ENCODE peak calls at places on chromosomes 13 and 19, in six cellular contexts. One of them, this sample, is unnamed.

GRCh38 chr19:29831041-29831548 is 19.3 kb downstream of the CCNE1 start:
- DNase-seq in fibroblast of mammary gland: no peak
- DNase-seq in endodermal cell: peak; percentile 57
- DNase-seq in B cell: no peak
- DNase-seq in brain microvascular endothelial cell: no peak
- DNase-seq in AG09309: no peak
- DNase-seq in this sample: peak; percentile 37

GRCh38 chr13:78020861-78021260 is 102.2 kb upstream of the EDNRB start:
- DNase-seq in fibroblast of mammary gland: no peak
- DNase-seq in endodermal cell: no peak
- DNase-seq in B cell: no peak
- DNase-seq in brain microvascular endothelial cell: no peak
- DNase-seq in AG09309: no peak
- DNase-seq in this sample: no peak

GRCh38 chr19:44570984-44571684 is 41.7 kb upstream of the CEACAM20 start:
- DNase-seq in fibroblast of mammary gland: peak; percentile 84
- DNase-seq in endodermal cell: peak; percentile 91
- DNase-seq in B cell: peak; percentile 41
- DNase-seq in brain microvascular endothelial cell: peak; percentile 87
- DNase-seq in AG09309: peak; percentile 57
- DNase-seq in this sample: peak; percentile 70

GRCh38 chr19:6577410-6578125 is 13.4 kb downstream of the CD70 start:
- DNase-seq in fibroblast of mammary gland: peak; percentile 30
- DNase-seq in endodermal cell: no peak
- DNase-seq in B cell: peak; percentile 64
- DNase-seq in brain microvascular endothelial cell: no peak
- DNase-seq in AG09309: no peak
- DNase-seq in this sample: peak; percentile 69

GRCh38 chr19:33252971-33253370 is 27.3 kb upstream of the SLC7A10 start:
- DNase-seq in fibroblast of mammary gland: no peak
- DNase-seq in endodermal cell: no peak
- DNase-seq in B cell: no peak
- DNase-seq in brain microvascular endothelial cell: no peak
- DNase-seq in AG09309: no peak
- DNase-seq in this sample: peak; percentile 72

GRCh38 chr13:95535243-95535642 is 17.3 kb upstream of the CLDN10 start:
- DNase-seq in fibroblast of mammary gland: peak; percentile 91
- DNase-seq in endodermal cell: no peak
- DNase-seq in B cell: no peak
- DNase-seq in brain microvascular endothelial cell: peak; percentile 88
- DNase-seq in AG09309: peak; percentile 5
- DNase-seq in this sample: no peak

GRCh38 chr19:2538096-2538757 is 62.3 kb downstream of the GADD45B start:
- DNase-seq in fibroblast of mammary gland: peak; percentile 9
- DNase-seq in endodermal cell: no peak
- DNase-seq in B cell: no peak
- DNase-seq in brain microvascular endothelial cell: no peak
- DNase-seq in AG09309: no peak
- DNase-seq in this sample: no peak

GRCh38 chr19:32651729-32652140 is 23.2 kb downstream of the ANKRD27 start:
- DNase-seq in fibroblast of mammary gland: no peak
- DNase-seq in endodermal cell: peak; percentile 91
- DNase-seq in B cell: no peak
- DNase-seq in brain microvascular endothelial cell: peak; percentile 23
- DNase-seq in AG09309: no peak
- DNase-seq in this sample: no peak

GRCh38 chr13:63700366-63700765 is 2284.7 kb upstream of the PCDH20 start:
- DNase-seq in fibroblast of mammary gland: no peak
- DNase-seq in endodermal cell: no peak
- DNase-seq in B cell: no peak
- DNase-seq in brain microvascular endothelial cell: no peak
- DNase-seq in AG09309: no peak
- DNase-seq in this sample: no peak

GRCh38 chr19:18202759-18203407 is 959 bp downstream of the RAB3A start:
- DNase-seq in fibroblast of mammary gland: peak; percentile 15
- DNase-seq in endodermal cell: peak; percentile 73
- DNase-seq in B cell: peak; percentile 46
- DNase-seq in brain microvascular endothelial cell: no peak
- DNase-seq in AG09309: no peak
- DNase-seq in this sample: no peak

GRCh38 chr13:43054803-43055802 is 31.7 kb downstream of the DNAJC15 start:
- DNase-seq in fibroblast of mammary gland: peak; percentile 73
- DNase-seq in endodermal cell: peak; percentile 89
- DNase-seq in B cell: no peak
- DNase-seq in brain microvascular endothelial cell: peak; percentile 84
- DNase-seq in AG09309: peak; percentile 42
- DNase-seq in this sample: no peak

GRCh38 chr13:44853641-44854040 is 135.6 kb downstream of the NUFIP1 start:
- DNase-seq in fibroblast of mammary gland: peak; percentile 21
- DNase-seq in endodermal cell: no peak
- DNase-seq in B cell: no peak
- DNase-seq in brain microvascular endothelial cell: no peak
- DNase-seq in AG09309: no peak
- DNase-seq in this sample: no peak

GRCh38 chr19:45019187-45019586 is 17.9 kb downstream of the RELB start:
- DNase-seq in fibroblast of mammary gland: no peak
- DNase-seq in endodermal cell: no peak
- DNase-seq in B cell: no peak
- DNase-seq in brain microvascular endothelial cell: no peak
- DNase-seq in AG09309: no peak
- DNase-seq in this sample: no peak

GRCh38 chr13:36297600-36298338 is at the start of gene CCDC169:
- DNase-seq in fibroblast of mammary gland: peak; percentile 59
- DNase-seq in endodermal cell: peak; percentile 94
- DNase-seq in B cell: peak; percentile 69
- DNase-seq in brain microvascular endothelial cell: peak; percentile 48
- DNase-seq in AG09309: no peak
- DNase-seq in this sample: peak; percentile 69

GRCh38 chr19:18264428-18264827 is 9.8 kb downstream of the IQCN start:
- DNase-seq in fibroblast of mammary gland: no peak
- DNase-seq in endodermal cell: no peak
- DNase-seq in B cell: no peak
- DNase-seq in brain microvascular endothelial cell: no peak
- DNase-seq in AG09309: no peak
- DNase-seq in this sample: no peak

GRCh38 chr13:44101347-44102083 is 221.8 kb downstream of the LACC1 start:
- DNase-seq in fibroblast of mammary gland: no peak
- DNase-seq in endodermal cell: no peak
- DNase-seq in B cell: no peak
- DNase-seq in brain microvascular endothelial cell: no peak
- DNase-seq in AG09309: no peak
- DNase-seq in this sample: no peak

GRCh38 chr13:46211116-46211515 is 612 bp upstream of the LRRC63 start:
- DNase-seq in fibroblast of mammary gland: no peak
- DNase-seq in endodermal cell: no peak
- DNase-seq in B cell: peak; percentile 22
- DNase-seq in brain microvascular endothelial cell: no peak
- DNase-seq in AG09309: no peak
- DNase-seq in this sample: no peak

GRCh38 chr19:4516939-4517300 is 1.4 kb downstream of the PLIN4 start:
- DNase-seq in fibroblast of mammary gland: no peak
- DNase-seq in endodermal cell: no peak
- DNase-seq in B cell: no peak
- DNase-seq in brain microvascular endothelial cell: no peak
- DNase-seq in AG09309: no peak
- DNase-seq in this sample: no peak

GRCh38 chr13:33128134-33128533 is 111.9 kb downstream of the KL start:
- DNase-seq in fibroblast of mammary gland: no peak
- DNase-seq in endodermal cell: no peak
- DNase-seq in B cell: no peak
- DNase-seq in brain microvascular endothelial cell: no peak
- DNase-seq in AG09309: no peak
- DNase-seq in this sample: no peak

GRCh38 chr19:45922281-45922680 is 7.7 kb upstream of the NANOS2 start:
- DNase-seq in fibroblast of mammary gland: peak; percentile 4
- DNase-seq in endodermal cell: peak; percentile 83
- DNase-seq in B cell: no peak
- DNase-seq in brain microvascular endothelial cell: no peak
- DNase-seq in AG09309: no peak
- DNase-seq in this sample: no peak

GRCh38 chr13:92433386-92433785 is 793.2 kb upstream of the GPC6 start:
- DNase-seq in fibroblast of mammary gland: no peak
- DNase-seq in endodermal cell: no peak
- DNase-seq in B cell: no peak
- DNase-seq in brain microvascular endothelial cell: no peak
- DNase-seq in AG09309: no peak
- DNase-seq in this sample: no peak

GRCh38 chr19:37217855-37218591 is at the start of gene ZNF383:
- DNase-seq in fibroblast of mammary gland: peak; percentile 88
- DNase-seq in endodermal cell: peak; percentile 97
- DNase-seq in B cell: peak; percentile 81
- DNase-seq in brain microvascular endothelial cell: peak; percentile 90
- DNase-seq in AG09309: peak; percentile 27
- DNase-seq in this sample: peak; percentile 75

GRCh38 chr13:113533441-113533840 is 42.9 kb upstream of the DCUN1D2 start:
- DNase-seq in fibroblast of mammary gland: no peak
- DNase-seq in endodermal cell: no peak
- DNase-seq in B cell: no peak
- DNase-seq in brain microvascular endothelial cell: no peak
- DNase-seq in AG09309: no peak
- DNase-seq in this sample: no peak

GRCh38 chr13:28401303-28402056 is 93.4 kb downstream of the FLT1 start:
- DNase-seq in fibroblast of mammary gland: peak; percentile 82
- DNase-seq in endodermal cell: no peak
- DNase-seq in B cell: no peak
- DNase-seq in brain microvascular endothelial cell: peak; percentile 74
- DNase-seq in AG09309: peak; percentile 86
- DNase-seq in this sample: no peak

GRCh38 chr13:25324100-25324499 is 22.7 kb downstream of the NUP58 start:
- DNase-seq in fibroblast of mammary gland: no peak
- DNase-seq in endodermal cell: no peak
- DNase-seq in B cell: no peak
- DNase-seq in brain microvascular endothelial cell: peak; percentile 5
- DNase-seq in AG09309: no peak
- DNase-seq in this sample: no peak

GRCh38 chr13:102769679-102770078 is 3.9 kb downstream of the TEX30 start:
- DNase-seq in fibroblast of mammary gland: peak; percentile 31
- DNase-seq in endodermal cell: no peak
- DNase-seq in B cell: no peak
- DNase-seq in brain microvascular endothelial cell: no peak
- DNase-seq in AG09309: no peak
- DNase-seq in this sample: no peak

GRCh38 chr19:55080915-55081772 is 5.5 kb downstream of the EPS8L1 start:
- DNase-seq in fibroblast of mammary gland: peak; percentile 54
- DNase-seq in endodermal cell: peak; percentile 100
- DNase-seq in B cell: peak; percentile 93
- DNase-seq in brain microvascular endothelial cell: peak; percentile 73
- DNase-seq in AG09309: no peak
- DNase-seq in this sample: peak; percentile 77

GRCh38 chr19:55442372-55443044 is 592 bp downstream of the SHISA7 start:
- DNase-seq in fibroblast of mammary gland: no peak
- DNase-seq in endodermal cell: peak; percentile 79
- DNase-seq in B cell: peak; percentile 75
- DNase-seq in brain microvascular endothelial cell: no peak
- DNase-seq in AG09309: no peak
- DNase-seq in this sample: no peak

DNA sequence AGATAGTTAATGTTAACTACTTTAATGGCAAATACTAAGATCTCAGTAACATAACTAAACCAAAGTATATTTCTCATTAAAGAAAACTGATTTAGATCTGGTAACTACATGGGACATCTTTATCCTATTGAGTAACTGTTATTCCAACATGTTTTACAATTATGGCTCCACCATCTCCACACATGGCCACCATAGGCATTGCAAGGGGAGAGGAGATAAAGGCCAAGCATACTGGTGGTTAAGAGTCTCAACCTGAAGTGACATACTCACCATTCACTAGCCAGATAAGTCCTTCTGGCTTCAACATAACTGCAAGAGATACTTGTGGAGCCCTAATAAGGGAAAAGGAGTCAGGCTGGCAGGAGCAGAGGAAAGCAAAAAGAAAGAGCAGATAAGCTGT is 1586.4 kb upstream of the SPRY2 start:
- DNase-seq in fibroblast of mammary gland: no peak
- DNase-seq in endodermal cell: peak; percentile 53
- DNase-seq in B cell: no peak
- DNase-seq in brain microvascular endothelial cell: no peak
- DNase-seq in AG09309: no peak
- DNase-seq in this sample: no peak
- TF ChIP-seq CTCF in fibroblast of mammary gland: no peak
- TF ChIP-seq CTCF in endodermal cell: peak; percentile 65
- TF ChIP-seq CTCF in B cell: no peak
- TF ChIP-seq CTCF in brain microvascular endothelial cell: peak; percentile 44
- TF ChIP-seq CTCF in AG09309: no peak
- TF ChIP-seq CTCF in this sample: no peak

DNA sequence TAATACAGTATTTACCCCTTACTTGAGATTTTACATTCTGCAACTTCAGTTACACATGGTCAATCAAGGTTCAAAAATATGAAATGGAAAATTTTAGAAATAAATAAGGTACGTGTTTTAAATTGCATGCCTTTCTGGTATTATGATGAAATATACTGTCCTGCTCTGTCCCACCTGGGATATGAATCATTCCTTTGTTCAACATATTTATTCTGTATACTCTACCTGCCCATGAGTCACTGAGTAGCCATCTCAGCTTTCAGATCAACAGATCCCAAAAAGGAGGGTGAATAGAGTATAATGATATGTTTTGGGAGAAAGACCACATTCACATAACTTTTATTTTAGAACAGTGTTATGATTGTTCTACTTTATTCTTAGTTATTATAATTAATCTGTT is 37.8 kb downstream of the STOML3 start:
- DNase-seq in fibroblast of mammary gland: no peak
- DNase-seq in endodermal cell: no peak
- DNase-seq in B cell: no peak
- DNase-seq in brain microvascular endothelial cell: no peak
- DNase-seq in AG09309: no peak
- DNase-seq in this sample: no peak
- TF ChIP-seq CTCF in fibroblast of mammary gland: no peak
- TF ChIP-seq CTCF in endodermal cell: no peak
- TF ChIP-seq CTCF in B cell: no peak
- TF ChIP-seq CTCF in brain microvascular endothelial cell: no peak
- TF ChIP-seq CTCF in AG09309: no peak
- TF ChIP-seq CTCF in this sample: no peak

GRCh38 chr19:47510516-47511127 is 4.2 kb downstream of the NAPA start:
- DNase-seq in fibroblast of mammary gland: no peak
- DNase-seq in endodermal cell: no peak
- DNase-seq in B cell: no peak
- DNase-seq in brain microvascular endothelial cell: no peak
- DNase-seq in AG09309: no peak
- DNase-seq in this sample: no peak
- TF ChIP-seq CTCF in fibroblast of mammary gland: no peak
- TF ChIP-seq CTCF in endodermal cell: peak; percentile 45
- TF ChIP-seq CTCF in B cell: no peak
- TF ChIP-seq CTCF in brain microvascular endothelial cell: no peak
- TF ChIP-seq CTCF in AG09309: no peak
- TF ChIP-seq CTCF in this sample: no peak

DNA sequence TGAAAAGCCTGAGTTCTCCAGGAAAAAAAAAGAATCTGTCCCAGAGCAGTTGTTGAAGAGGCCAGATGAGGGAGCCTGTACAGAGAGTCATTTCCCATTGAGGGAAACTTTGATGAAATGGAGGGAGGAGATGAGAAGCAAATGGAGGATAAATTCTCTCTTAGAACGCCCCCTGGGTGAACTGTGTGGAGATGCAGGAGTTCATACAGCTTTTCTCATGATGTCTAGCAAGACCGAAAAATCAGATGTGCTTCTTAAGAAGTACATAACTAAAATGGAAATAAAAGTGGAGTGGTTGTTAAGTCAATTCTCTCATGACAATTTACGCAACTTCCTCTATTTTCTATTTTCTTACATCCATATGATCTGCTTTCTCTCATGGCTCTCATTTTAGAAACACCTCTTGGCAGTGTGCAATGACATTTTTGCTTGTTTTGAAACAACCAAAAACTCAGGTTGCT is 1263.1 kb downstream of the PCDH9 start:
- DNase-seq in fibroblast of mammary gland: peak; percentile 64
- DNase-seq in endodermal cell: peak; percentile 66
- DNase-seq in B cell: no peak
- DNase-seq in brain microvascular endothelial cell: peak; percentile 55
- DNase-seq in AG09309: no peak
- DNase-seq in this sample: no peak
- TF ChIP-seq CTCF in fibroblast of mammary gland: peak; percentile 54
- TF ChIP-seq CTCF in endodermal cell: peak; percentile 88
- TF ChIP-seq CTCF in B cell: no peak
- TF ChIP-seq CTCF in brain microvascular endothelial cell: peak; percentile 59
- TF ChIP-seq CTCF in AG09309: peak; percentile 44
- TF ChIP-seq CTCF in this sample: no peak